ENCODE peak calls at places on chromosome 12, in five cellular contexts. One of them, this sample, is unnamed.

GRCh38 chr12:16526693-16527092 is 79.3 kb downstream of the LMO3 start:
- DNase-seq in SK-N-SH: no peak
- DNase-seq in HCT116: peak; percentile 2
- DNase-seq in suprapubic skin: no peak
- DNase-seq in stomach: no peak
- DNase-seq in this sample: no peak

GRCh38 chr12:28068467-28068866 is 95.9 kb upstream of the PTHLH start:
- DNase-seq in stomach: no peak
- DNase-seq in suprapubic skin: no peak
- DNase-seq in SK-N-SH: no peak
- DNase-seq in HCT116: no peak
- DNase-seq in this sample: no peak

GRCh38 chr12:116916714-116917114 is 6.0 kb downstream of the FBXW8 start:
- DNase-seq in stomach: peak; percentile 37
- DNase-seq in HCT116: peak; percentile 86
- DNase-seq in suprapubic skin: no peak
- DNase-seq in SK-N-SH: no peak
- DNase-seq in this sample: no peak

GRCh38 chr12:115400011-115400410 is 716.0 kb upstream of the TBX3 start:
- DNase-seq in SK-N-SH: no peak
- DNase-seq in suprapubic skin: no peak
- DNase-seq in HCT116: no peak
- DNase-seq in stomach: no peak
- DNase-seq in this sample: no peak

GRCh38 chr12:118060301-118061010 is 523 bp downstream of the WSB2 start:
- DNase-seq in stomach: peak; percentile 63
- DNase-seq in HCT116: no peak
- DNase-seq in SK-N-SH: no peak
- DNase-seq in suprapubic skin: peak; percentile 84
- DNase-seq in this sample: peak; percentile 78

GRCh38 chr12:29163146-29163545 is 14.1 kb downstream of the FAR2 start:
- DNase-seq in suprapubic skin: no peak
- DNase-seq in SK-N-SH: no peak
- DNase-seq in HCT116: no peak
- DNase-seq in stomach: no peak
- DNase-seq in this sample: no peak

GRCh38 chr12:59559702-59560101 is 36.1 kb upstream of the SLC16A7 start:
- DNase-seq in suprapubic skin: no peak
- DNase-seq in stomach: no peak
- DNase-seq in HCT116: no peak
- DNase-seq in SK-N-SH: no peak
- DNase-seq in this sample: no peak

GRCh38 chr12:1660304-1661187 is 30.3 kb upstream of the ADIPOR2 start:
- DNase-seq in HCT116: no peak
- DNase-seq in stomach: peak; percentile 96
- DNase-seq in SK-N-SH: no peak
- DNase-seq in suprapubic skin: no peak
- DNase-seq in this sample: peak; percentile 89

GRCh38 chr12:88650715-88651114 is 70.4 kb upstream of the KITLG start:
- DNase-seq in HCT116: no peak
- DNase-seq in stomach: no peak
- DNase-seq in SK-N-SH: no peak
- DNase-seq in suprapubic skin: no peak
- DNase-seq in this sample: no peak

GRCh38 chr12:83141460-83141994 is 454.8 kb downstream of the TMTC2 start:
- DNase-seq in HCT116: no peak
- DNase-seq in suprapubic skin: no peak
- DNase-seq in stomach: no peak
- DNase-seq in SK-N-SH: no peak
- DNase-seq in this sample: no peak

GRCh38 chr12:109428038-109428629 is 49.0 kb downstream of the KCTD10 start:
- DNase-seq in SK-N-SH: peak; percentile 78
- DNase-seq in stomach: peak; percentile 81
- DNase-seq in suprapubic skin: peak; percentile 88
- DNase-seq in HCT116: peak; percentile 77
- DNase-seq in this sample: peak; percentile 91

GRCh38 chr12:25585021-25585523 is 32.0 kb upstream of the LMNTD1 start:
- DNase-seq in suprapubic skin: no peak
- DNase-seq in SK-N-SH: no peak
- DNase-seq in HCT116: no peak
- DNase-seq in stomach: no peak
- DNase-seq in this sample: peak; percentile 80

GRCh38 chr12:91019455-91019854 is 14.7 kb upstream of the EPYC start:
- DNase-seq in SK-N-SH: no peak
- DNase-seq in suprapubic skin: no peak
- DNase-seq in stomach: no peak
- DNase-seq in HCT116: no peak
- DNase-seq in this sample: no peak

GRCh38 chr12:87952850-87953249 is 76.4 kb downstream of the C12orf50 start:
- DNase-seq in suprapubic skin: no peak
- DNase-seq in SK-N-SH: no peak
- DNase-seq in HCT116: no peak
- DNase-seq in stomach: no peak
- DNase-seq in this sample: no peak

GRCh38 chr12:93115198-93115601 is 186.1 kb upstream of the EEA1 start:
- DNase-seq in suprapubic skin: no peak
- DNase-seq in HCT116: no peak
- DNase-seq in stomach: no peak
- DNase-seq in SK-N-SH: peak; percentile 20
- DNase-seq in this sample: no peak

GRCh38 chr12:116693259-116694227 is 44.3 kb downstream of the SPRING1 start:
- DNase-seq in suprapubic skin: peak; percentile 69
- DNase-seq in SK-N-SH: peak; percentile 28
- DNase-seq in stomach: peak; percentile 35
- DNase-seq in HCT116: no peak
- DNase-seq in this sample: no peak

GRCh38 chr12:42804928-42805327 is 215.4 kb upstream of the PRICKLE1 start:
- DNase-seq in SK-N-SH: no peak
- DNase-seq in suprapubic skin: no peak
- DNase-seq in HCT116: no peak
- DNase-seq in stomach: no peak
- DNase-seq in this sample: no peak

GRCh38 chr12:1836241-1836803 is 16.0 kb downstream of the LRTM2 start:
- DNase-seq in SK-N-SH: peak; percentile 39
- DNase-seq in stomach: no peak
- DNase-seq in suprapubic skin: no peak
- DNase-seq in HCT116: no peak
- DNase-seq in this sample: peak; percentile 55

GRCh38 chr12:122977655-122978392 is 2.7 kb upstream of the ARL6IP4 start:
- DNase-seq in SK-N-SH: no peak
- DNase-seq in HCT116: no peak
- DNase-seq in stomach: no peak
- DNase-seq in suprapubic skin: no peak
- DNase-seq in this sample: no peak
- TF ChIP-seq POLR2AphosphoS5 in SK-N-SH: no peak
- TF ChIP-seq POLR2AphosphoS5 in HCT116: no peak
- TF ChIP-seq POLR2AphosphoS5 in stomach: no peak
- TF ChIP-seq POLR2AphosphoS5 in suprapubic skin: no peak
- TF ChIP-seq POLR2AphosphoS5 in this sample: no peak

DNA sequence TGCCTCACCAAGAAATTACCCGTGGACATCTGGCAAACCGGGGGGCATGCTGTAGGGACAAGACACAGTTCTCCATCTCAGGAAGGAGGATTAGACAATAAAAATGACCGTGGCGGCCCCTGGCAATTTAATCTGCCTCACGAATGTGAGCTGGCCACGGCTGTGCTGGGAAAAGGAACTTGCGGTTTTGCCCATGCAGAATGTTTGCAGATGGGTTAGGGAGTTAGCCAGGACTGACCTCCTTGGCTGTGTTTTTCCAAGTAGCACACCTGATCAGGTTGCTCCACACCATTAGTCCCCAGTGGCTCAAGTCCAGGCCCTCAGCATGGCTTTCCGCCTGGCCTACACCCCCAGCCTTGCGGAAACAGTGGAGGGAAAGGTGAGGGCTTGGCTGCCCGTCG is 20.8 kb downstream of the TPCN1 start:
- DNase-seq in SK-N-SH: no peak
- DNase-seq in HCT116: no peak
- DNase-seq in stomach: peak; percentile 87
- DNase-seq in suprapubic skin: no peak
- DNase-seq in this sample: no peak
- H3K4me3 ChIP-seq in SK-N-SH: no peak overlapping the region
- H3K4me3 ChIP-seq in HCT116: no peak overlapping the region
- H3K4me3 ChIP-seq in stomach: no peak overlapping the region
- H3K4me3 ChIP-seq in suprapubic skin: no peak overlapping the region
- H3K4me3 ChIP-seq in this sample: no peak overlapping the region

DNA sequence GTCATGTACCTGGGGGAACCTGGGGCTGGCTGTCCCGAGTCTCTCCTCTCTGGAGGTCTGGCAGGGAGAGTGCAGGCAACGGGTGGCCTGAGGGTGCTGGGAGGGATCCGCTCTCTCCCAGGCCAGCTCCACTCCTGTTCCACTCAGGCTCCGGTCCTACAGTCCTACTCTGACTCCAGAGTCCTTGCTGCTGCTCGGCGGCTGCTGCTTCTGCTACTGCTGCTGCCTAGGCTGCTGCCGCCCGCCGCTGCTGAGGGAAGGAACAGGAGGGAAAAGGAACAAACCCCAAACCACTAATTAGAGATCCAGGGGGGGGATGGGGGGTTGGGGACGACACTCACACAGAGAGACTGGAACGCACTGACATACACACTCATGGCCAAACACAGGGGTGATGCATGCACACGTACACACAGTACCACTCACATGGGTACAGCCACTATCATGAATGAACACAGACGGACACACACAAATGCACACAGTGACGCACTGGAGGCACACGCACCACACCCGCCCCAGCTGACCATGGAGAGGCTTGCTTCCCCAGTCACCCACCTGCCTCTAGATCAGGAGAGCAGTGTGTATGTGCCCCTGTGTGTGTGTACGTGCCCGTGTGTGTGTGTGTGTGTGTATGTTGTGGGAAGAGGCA is at the start of gene SP7:
- DNase-seq in suprapubic skin: no peak
- DNase-seq in SK-N-SH: peak; percentile 52
- DNase-seq in HCT116: no peak
- DNase-seq in stomach: no peak
- DNase-seq in this sample: no peak
- H3K27me3 ChIP-seq in suprapubic skin: peaks cover 50% of the 10 kb centered on the region
- H3K27me3 ChIP-seq in SK-N-SH: peaks cover 16% of the 10 kb centered on the region
- H3K27me3 ChIP-seq in HCT116: peaks cover 3% of the 10 kb centered on the region
- H3K27me3 ChIP-seq in stomach: peaks cover 79% of the 10 kb centered on the region
- H3K27me3 ChIP-seq in this sample: peaks cover 72% of the 10 kb centered on the region

GRCh38 chr12:124769166-124769530 is 94.5 kb downstream of the SCARB1 start:
- DNase-seq in suprapubic skin: no peak
- DNase-seq in HCT116: no peak
- DNase-seq in stomach: no peak
- DNase-seq in SK-N-SH: no peak
- DNase-seq in this sample: no peak

GRCh38 chr12:124766745-124767074 is 97.0 kb downstream of the SCARB1 start:
- DNase-seq in SK-N-SH: no peak
- DNase-seq in stomach: no peak
- DNase-seq in HCT116: no peak
- DNase-seq in suprapubic skin: no peak
- DNase-seq in this sample: no peak

GRCh38 chr12:124765571-124766489 is 97.8 kb downstream of the SCARB1 start:
- DNase-seq in SK-N-SH: no peak
- DNase-seq in HCT116: no peak
- DNase-seq in stomach: no peak
- DNase-seq in suprapubic skin: no peak
- DNase-seq in this sample: no peak

GRCh38 chr12:124768462-124769165 is 95.0 kb downstream of the SCARB1 start:
- DNase-seq in SK-N-SH: no peak
- DNase-seq in stomach: no peak
- DNase-seq in suprapubic skin: no peak
- DNase-seq in HCT116: no peak
- DNase-seq in this sample: no peak

DNA sequence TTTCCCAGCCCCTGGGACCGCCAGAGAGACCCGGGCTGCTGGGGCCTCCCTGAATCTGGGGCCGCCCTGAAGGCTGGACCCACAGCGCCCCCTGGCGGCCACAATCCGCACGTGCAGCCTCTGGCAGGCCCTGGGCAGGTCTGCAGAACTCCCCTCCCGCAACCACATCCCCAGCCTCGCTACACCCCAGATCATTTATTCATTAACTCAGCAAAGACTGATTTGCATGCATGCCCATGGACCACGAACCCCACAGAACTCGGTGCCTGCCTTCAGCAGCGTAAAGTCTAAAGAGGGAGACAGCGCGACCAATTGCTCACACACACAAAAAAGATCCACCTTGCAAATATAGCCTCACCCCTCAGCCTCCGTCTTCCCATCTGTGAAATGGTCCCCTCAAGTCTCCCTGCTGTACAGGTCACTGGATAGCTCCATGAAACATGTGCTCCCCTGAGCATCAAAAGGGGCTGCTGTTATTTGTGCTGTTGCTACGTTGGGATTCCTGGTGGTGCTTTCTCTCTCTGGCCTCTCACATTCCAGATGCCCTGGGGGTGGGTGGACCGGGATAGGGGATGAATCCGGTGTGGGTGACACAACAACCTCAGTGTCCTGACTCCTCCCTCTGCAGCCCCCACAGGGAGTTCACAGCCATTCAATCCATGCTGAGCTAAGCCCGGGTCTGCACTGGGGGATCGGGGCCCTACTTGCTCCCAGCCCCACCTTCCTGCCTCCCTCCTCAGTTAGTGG is 96.4 kb downstream of the SCARB1 start:
- DNase-seq in HCT116: no peak
- DNase-seq in stomach: peak; percentile 86
- DNase-seq in suprapubic skin: peak; percentile 89
- DNase-seq in SK-N-SH: peak; percentile 95
- DNase-seq in this sample: peak; percentile 90
- TF ChIP-seq POLR2AphosphoS5 in HCT116: no peak
- TF ChIP-seq POLR2AphosphoS5 in stomach: no peak
- TF ChIP-seq POLR2AphosphoS5 in suprapubic skin: no peak
- TF ChIP-seq POLR2AphosphoS5 in SK-N-SH: no peak
- TF ChIP-seq POLR2AphosphoS5 in this sample: peak; percentile 13

DNA sequence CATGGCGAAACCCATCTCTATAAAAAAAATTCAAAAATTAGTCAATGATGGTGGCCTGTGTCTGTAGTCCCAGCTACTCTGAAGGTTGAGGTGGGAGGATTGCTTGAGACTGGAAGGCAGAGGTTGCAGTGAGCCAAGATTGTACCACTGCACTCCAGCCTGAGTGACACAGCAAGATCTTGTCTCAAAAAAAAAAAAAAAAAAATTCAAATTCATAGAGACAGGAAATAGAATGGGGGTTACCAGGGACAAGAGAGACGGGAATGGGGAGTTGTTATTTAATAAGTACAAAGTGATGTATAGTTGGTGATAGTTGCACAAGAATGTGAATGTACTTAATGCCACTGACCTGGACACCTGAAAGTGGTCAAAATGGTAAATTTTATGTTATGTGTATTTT is 132.5 kb downstream of the CHST11 start:
- DNase-seq in SK-N-SH: no peak
- DNase-seq in suprapubic skin: no peak
- DNase-seq in HCT116: no peak
- DNase-seq in stomach: no peak
- DNase-seq in this sample: no peak
- H3K4me3 ChIP-seq in SK-N-SH: no peak overlapping the region
- H3K4me3 ChIP-seq in suprapubic skin: no peak overlapping the region
- H3K4me3 ChIP-seq in HCT116: peak overlapping the region; percentile 40
- H3K4me3 ChIP-seq in stomach: no peak overlapping the region
- H3K4me3 ChIP-seq in this sample: no peak overlapping the region

DNA sequence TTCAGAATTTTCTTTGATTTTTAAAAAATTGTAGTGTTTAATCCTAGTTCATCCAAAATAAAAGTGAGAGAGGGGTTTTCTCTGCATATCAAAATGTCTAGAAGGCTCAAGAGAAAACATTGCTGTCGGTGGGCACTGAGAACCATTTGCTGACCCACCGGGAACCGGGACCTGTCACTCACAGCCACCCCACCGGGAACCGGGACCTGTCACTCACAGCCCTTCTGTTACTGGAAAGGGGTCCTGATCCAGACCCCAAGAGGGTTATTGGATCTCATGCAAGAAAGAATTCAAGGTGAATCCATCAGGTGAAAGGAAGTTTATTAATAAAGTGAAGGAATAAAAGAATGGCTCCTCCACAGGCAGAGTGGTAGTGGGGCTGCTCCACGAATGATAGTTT is 106.0 kb upstream of the SFSWAP start:
- DNase-seq in SK-N-SH: no peak
- DNase-seq in suprapubic skin: no peak
- DNase-seq in stomach: no peak
- DNase-seq in HCT116: no peak
- DNase-seq in this sample: no peak
- H3K27me3 ChIP-seq in SK-N-SH: no peaks in the 10 kb centered on the region
- H3K27me3 ChIP-seq in suprapubic skin: peaks cover 3% of the 10 kb centered on the region
- H3K27me3 ChIP-seq in stomach: peaks cover 60% of the 10 kb centered on the region
- H3K27me3 ChIP-seq in HCT116: peaks cover 3% of the 10 kb centered on the region
- H3K27me3 ChIP-seq in this sample: peaks cover 13% of the 10 kb centered on the region